ENCODE peak calls at places on chromosome 1, in eight cellular contexts. C is NCI-H526; F is fibroblast of lung; R is stimulated activated CD4-positive, alpha-beta T cell treated with anti-CD3 and anti-CD28 coated beads, Interleukin-15, amount 100 ng/mL, for 24 hours; H is hepatic stellate cell; G is EH; A is IMR-90; J is HTR-8/SVneo. Q is an unnamed sample.
A peak's percentile ranks its signal among the peaks of the same experiment; 100 is the strongest.

GRCh38 chr1:173914366-173914871 is 2.7 kb downstream of the SERPINC1 start:
- DNase-seq in J (peak; percentile 30), G (peak; percentile 9), A (peak; percentile 18), C (peak; percentile 39), H (peak; percentile 16), F (peak; percentile 12), R (peak; percentile 51), Q (peak; percentile 47)

GRCh38 chr1:31814041-31814511 is 1.7 kb downstream of the SPOCD1 start:
- DNase-seq in A (no peak), G (no peak), R (no peak), H (no peak), C (no peak), F (no peak), J (no peak), Q (no peak)

GRCh38 chr1:33724348-33724747 is 139.5 kb upstream of the HMGB4 start:
- DNase-seq in R (no peak), C (no peak), F (no peak), H (no peak), J (no peak), G (no peak), A (no peak), Q (no peak)

GRCh38 chr1:160801836-160802580 is 6.0 kb downstream of the LY9 start:
- DNase-seq in G (no peak), A (no peak), F (no peak), H (no peak), C (no peak), J (no peak), R (no peak), Q (no peak)

GRCh38 chr1:93625582-93626327 is 55.9 kb downstream of the BCAR3 start:
- DNase-seq in J (peak; percentile 48), A (peak; percentile 93), F (peak; percentile 89), H (peak; percentile 61), R (no peak), C (no peak), G (peak; percentile 99), Q (no peak)

GRCh38 chr1:76238094-76238551 is 163.6 kb downstream of the ST6GALNAC3 start:
- DNase-seq in C (no peak), G (peak; percentile 26), F (no peak), H (no peak), J (peak; percentile 12), A (no peak), R (no peak), Q (peak; percentile 38)

GRCh38 chr1:79283451-79283850 is 276.9 kb upstream of the ADGRL4 start:
- DNase-seq in A (no peak), F (no peak), C (no peak), G (no peak), J (no peak), R (no peak), H (no peak), Q (no peak)

GRCh38 chr1:145858238-145858936 is 494 bp downstream of the PIAS3 start:
- DNase-seq in C (peak; percentile 78), F (peak; percentile 17), G (peak; percentile 55), H (peak; percentile 73), A (peak; percentile 19), J (no peak), R (peak; percentile 71), Q (peak; percentile 57)

GRCh38 chr1:24688621-24689195 is 45.6 kb downstream of the SRRM1 start:
- DNase-seq in F (peak; percentile 68), J (peak; percentile 71), A (peak; percentile 61), R (peak; percentile 71), H (peak; percentile 82), C (peak; percentile 3), G (peak; percentile 82), Q (peak; percentile 62)

GRCh38 chr1:95067069-95067468 is 5.7 kb downstream of the ALG14 start:
- DNase-seq in A (no peak), R (no peak), J (no peak), C (no peak), H (no peak), F (no peak), G (no peak), Q (no peak)

GRCh38 chr1:161792740-161793139 is 26.6 kb downstream of the ATF6 start:
- DNase-seq in H (peak; percentile 25), R (no peak), A (peak; percentile 93), J (peak; percentile 44), C (peak; percentile 66), F (peak; percentile 84), G (peak; percentile 83), Q (peak; percentile 64)